ENCODE peak calls at places on chromosomes 11 and 22, in ten cellular contexts. Y is effector CD4-positive, alpha-beta T cell; D is activated CD8-positive, alpha-beta memory T cell treated with anti-CD3 and anti-CD28 coated beads for 4 hours; B is hypothalamus; A is Peyer's patch; I is fibroblast of pulmonary artery; P is stimulated activated CD8-positive, alpha-beta memory T cell treated with anti-CD3 and anti-CD28 coated beads, Interleukin-15, amount 100 ng/mL, for 4 hours; J is T-helper 9 cell; Q is kidney epithelial cell; F is GM23248. Z is an unnamed sample.

GRCh38 chr11:33128739-33129138 is 32.5 kb downstream of the CSTF3 start:
- DNase-seq in Y (no peak), D (no peak), B (no peak), A (no peak), I (no peak), P (no peak), J (no peak), Q (no peak), F (no peak), Z (peak)

GRCh38 chr11:119721129-119722120 is 7.6 kb downstream of the NECTIN1 start:
- DNase-seq in Y (no peak), D (no peak), B (no peak), A (no peak), I (peak), P (no peak), J (no peak), Q (no peak), F (peak), Z (peak)

GRCh38 chr22:47038206-47038835 is 275.9 kb downstream of the TBC1D22A start:
- DNase-seq in Y (no peak), D (no peak), B (no peak), A (no peak), I (no peak), P (no peak), J (no peak), Q (no peak), F (no peak), Z (no peak)

GRCh38 chr11:102347526-102348331 is 715 bp downstream of the BIRC2 start:
- DNase-seq in Y (no peak), D (no peak), B (peak), A (no peak), I (peak), P (no peak), J (no peak), Q (no peak), F (peak), Z (peak)

GRCh38 chr11:2693271-2693833 is 6.4 kb downstream of the KCNQ1OT1 start:
- DNase-seq in Y (no peak), D (no peak), B (no peak), A (peak), I (no peak), P (no peak), J (no peak), Q (no peak), F (no peak), Z (no peak)

GRCh38 chr11:44872556-44872955 is 78.1 kb downstream of the TP53I11 start:
- DNase-seq in Y (no peak), D (no peak), B (no peak), A (no peak), I (no peak), P (no peak), J (no peak), Q (no peak), F (no peak), Z (no peak)

GRCh38 chr11:117657801-117658200 is 139.2 kb downstream of the DSCAML1 start:
- DNase-seq in Y (no peak), D (no peak), B (peak), A (no peak), I (no peak), P (no peak), J (no peak), Q (no peak), F (no peak), Z (no peak)

GRCh38 chr22:40153705-40154104 is 24.0 kb upstream of the TNRC6B start:
- DNase-seq in Y (no peak), D (no peak), B (no peak), A (no peak), I (no peak), P (no peak), J (no peak), Q (no peak), F (no peak), Z (no peak)

GRCh38 chr11:64531906-64532312 is 59.1 kb upstream of the SLC22A12 start:
- DNase-seq in Y (no peak), D (no peak), B (no peak), A (peak), I (no peak), P (no peak), J (no peak), Q (no peak), F (no peak), Z (no peak)

GRCh38 chr11:12539570-12539969 is 134.7 kb upstream of the TEAD1 start:
- DNase-seq in Y (no peak), D (no peak), B (no peak), A (no peak), I (peak), P (no peak), J (no peak), Q (peak), F (peak), Z (no peak)

GRCh38 chr11:31262761-31263160 is 106.8 kb downstream of the DCDC1 start:
- DNase-seq in Y (no peak), D (no peak), B (no peak), A (no peak), I (no peak), P (no peak), J (no peak), Q (peak), F (peak), Z (no peak)

GRCh38 chr22:29043906-29044575 is 17.6 kb downstream of the C22orf31 start:
- DNase-seq in Y (no peak), D (no peak), B (no peak), A (no peak), I (peak), P (no peak), J (no peak), Q (no peak), F (peak), Z (no peak)

GRCh38 chr22:17767236-17768065 is 6.8 kb downstream of the BID start:
- DNase-seq in Y (peak), D (no peak), B (no peak), A (no peak), I (no peak), P (no peak), J (no peak), Q (no peak), F (no peak), Z (no peak)

Z was measured in Calu3.